ENCODE peak calls at places on chromosomes 1 and 21, in six cellular contexts. S is upper lobe of left lung, A is stomach, P is transverse colon, K is K562, Q is SK-N-SH. M is an unnamed sample.

GRCh38 chr21:36460866-36461265 is 19.1 kb downstream of the CLDN14 start:
- DNase-seq in S (no peak), A (no peak), P (no peak), K (no peak), Q (no peak), M (no peak)

GRCh38 chr1:232872738-232873137 is 67.5 kb downstream of the MAP10 start:
- DNase-seq in S (no peak), A (no peak), P (no peak), K (no peak), Q (peak; percentile 73), M (no peak)

GRCh38 chr1:94069649-94070285 is 51.2 kb downstream of the ABCA4 start:
- DNase-seq in S (no peak), A (no peak), P (no peak), K (no peak), Q (no peak), M (no peak)

GRCh38 chr1:51215169-51215568 is 20.9 kb upstream of the RNF11 start:
- DNase-seq in S (no peak), A (no peak), P (no peak), K (no peak), Q (no peak), M (no peak)

GRCh38 chr1:212287261-212287895 is 2.2 kb downstream of the PPP2R5A start:
- DNase-seq in S (no peak), A (no peak), P (no peak), K (no peak), Q (peak; percentile 16), M (no peak)

GRCh38 chr1:200414657-200415056 is 4.8 kb upstream of the ZNF281 start:
- DNase-seq in S (no peak), A (no peak), P (no peak), K (no peak), Q (no peak), M (no peak)

GRCh38 chr21:45987121-45987711 is 5.6 kb downstream of the COL6A1 start:
- DNase-seq in S (no peak), A (no peak), P (no peak), K (no peak), Q (no peak), M (peak; percentile 67)

GRCh38 chr1:248901578-248901977 is 4.5 kb upstream of the PGBD2 start:
- DNase-seq in S (no peak), A (no peak), P (no peak), K (no peak), Q (no peak), M (no peak)

GRCh38 chr1:109790735-109791494 is 27.2 kb upstream of the EPS8L3 start:
- DNase-seq in S (peak; percentile 76), A (peak; percentile 43), P (peak; percentile 60), K (peak; percentile 66), Q (no peak), M (peak; percentile 78)

GRCh38 chr1:117067528-117068370 is 7.6 kb downstream of the TTF2 start:
- DNase-seq in S (peak; percentile 53), A (peak; percentile 65), P (peak; percentile 51), K (peak; percentile 54), Q (peak; percentile 70), M (no peak)

GRCh38 chr1:152313970-152314369 is 11.1 kb downstream of the FLG start:
- DNase-seq in S (no peak), A (no peak), P (no peak), K (no peak), Q (no peak), M (no peak)

DNA sequence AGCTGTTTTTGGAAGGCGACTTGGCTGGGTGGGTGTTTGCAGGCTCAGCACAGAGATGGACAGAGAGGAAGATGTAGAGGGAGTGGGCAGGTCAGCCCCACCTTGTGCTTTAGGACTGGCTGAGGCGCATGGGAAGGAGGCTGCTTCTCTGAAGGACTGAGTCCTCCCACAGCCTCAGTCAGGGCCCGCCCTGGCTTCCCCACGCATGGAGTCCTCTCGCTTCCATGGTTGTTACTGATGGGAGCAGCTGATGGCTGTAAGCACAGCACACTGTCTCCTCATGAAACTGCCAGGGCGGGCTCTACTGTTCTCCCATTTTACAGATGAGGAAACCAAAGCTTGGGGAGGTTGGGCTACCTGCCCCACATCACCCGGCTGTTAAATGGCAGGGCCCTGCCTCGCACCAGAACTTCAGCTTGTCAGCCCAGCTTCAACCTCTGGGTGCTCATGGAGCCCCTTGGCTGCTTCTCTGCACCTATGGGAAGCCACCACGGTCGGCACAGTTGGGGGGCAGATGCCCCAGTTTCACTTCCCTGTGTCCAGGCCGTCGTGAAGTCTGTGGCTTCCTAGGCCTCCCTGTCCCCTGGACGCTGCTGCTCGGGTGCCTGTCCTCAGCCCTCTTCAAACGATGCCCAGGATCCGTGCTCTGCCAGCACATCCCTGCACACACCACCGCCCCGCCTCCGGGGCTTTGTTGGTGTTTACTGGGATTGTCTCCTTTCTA is 2.4 kb downstream of the TMEM201 start:
- DNase-seq in S (no peak), A (no peak), P (no peak), K (no peak), Q (no peak), M (no peak)
- TF ChIP-seq POLR2AphosphoS5 in S (no peak), A (no peak), P (no peak), K (no peak), Q (no peak), M (no peak)

GRCh38 chr1:5578690-5579089 is 413.5 kb downstream of the NPHP4 start:
- DNase-seq in S (no peak), A (peak; percentile 8), P (no peak), K (no peak), Q (no peak), M (no peak)

GRCh38 chr1:5577255-5578040 is 414.8 kb downstream of the NPHP4 start:
- DNase-seq in S (no peak), A (peak; percentile 17), P (no peak), K (no peak), Q (no peak), M (no peak)

GRCh38 chr1:5576111-5577065 is 415.8 kb downstream of the NPHP4 start:
- DNase-seq in S (no peak), A (peak; percentile 14), P (no peak), K (no peak), Q (no peak), M (no peak)

GRCh38 chr1:5580926-5581325 is 411.3 kb downstream of the NPHP4 start:
- DNase-seq in S (no peak), A (no peak), P (no peak), K (no peak), Q (no peak), M (no peak)

GRCh38 chr1:5579966-5580365 is 412.3 kb downstream of the NPHP4 start:
- DNase-seq in S (no peak), A (peak; percentile 3), P (no peak), K (no peak), Q (no peak), M (no peak)
- H3K4me3 ChIP-seq in S (no peak overlapping the region), A (no peak overlapping the region), P (no peak overlapping the region), K (no peak overlapping the region), Q (no peak overlapping the region), M (no peak overlapping the region)

DNA sequence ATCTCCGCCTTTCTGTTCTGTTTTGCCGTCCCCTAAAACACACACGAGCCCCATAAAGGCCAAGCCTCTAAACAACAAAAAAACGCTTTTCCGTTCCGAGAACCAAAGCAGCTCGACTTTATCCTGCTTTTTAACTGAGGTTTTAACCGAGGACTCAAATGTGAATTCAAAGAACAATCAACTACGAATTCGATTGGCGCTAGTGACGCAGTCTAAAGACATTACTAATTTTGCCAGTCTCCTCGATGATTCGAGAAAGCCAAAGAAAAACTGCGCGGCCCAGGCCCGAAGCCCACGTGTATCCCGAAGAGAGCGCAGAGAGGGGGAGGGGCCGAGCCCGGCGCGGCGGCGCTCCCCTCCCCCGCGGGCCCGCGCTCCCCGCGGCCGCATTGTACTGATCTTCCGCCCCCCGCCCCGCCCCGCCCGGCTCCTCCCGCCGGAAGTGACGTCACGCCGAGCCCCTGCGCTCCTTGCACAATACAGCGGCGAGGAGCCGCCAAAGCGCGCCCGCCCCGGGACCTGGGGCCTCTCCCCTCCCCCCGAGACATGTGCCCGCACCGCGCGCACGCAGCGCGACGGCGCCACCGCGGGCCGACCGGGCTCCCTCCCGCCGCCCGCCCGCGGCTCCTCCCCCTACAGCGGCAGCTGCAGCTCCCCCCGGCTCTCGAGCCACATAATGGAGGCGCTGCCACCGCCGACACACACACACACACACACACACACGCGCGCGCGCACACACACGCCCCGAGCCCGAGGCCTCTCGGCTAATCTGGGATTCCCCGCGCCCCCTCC is 1.4 kb downstream of the HNRNPU start:
- DNase-seq in S (peak; percentile 97), A (peak; percentile 98), P (peak; percentile 98), K (peak; percentile 89), Q (peak; percentile 96), M (peak; percentile 98)
- TF ChIP-seq EP300 in S (no peak), A (no peak), P (no peak), K (peak; percentile 51), Q (peak; percentile 26), M (no peak)

DNA sequence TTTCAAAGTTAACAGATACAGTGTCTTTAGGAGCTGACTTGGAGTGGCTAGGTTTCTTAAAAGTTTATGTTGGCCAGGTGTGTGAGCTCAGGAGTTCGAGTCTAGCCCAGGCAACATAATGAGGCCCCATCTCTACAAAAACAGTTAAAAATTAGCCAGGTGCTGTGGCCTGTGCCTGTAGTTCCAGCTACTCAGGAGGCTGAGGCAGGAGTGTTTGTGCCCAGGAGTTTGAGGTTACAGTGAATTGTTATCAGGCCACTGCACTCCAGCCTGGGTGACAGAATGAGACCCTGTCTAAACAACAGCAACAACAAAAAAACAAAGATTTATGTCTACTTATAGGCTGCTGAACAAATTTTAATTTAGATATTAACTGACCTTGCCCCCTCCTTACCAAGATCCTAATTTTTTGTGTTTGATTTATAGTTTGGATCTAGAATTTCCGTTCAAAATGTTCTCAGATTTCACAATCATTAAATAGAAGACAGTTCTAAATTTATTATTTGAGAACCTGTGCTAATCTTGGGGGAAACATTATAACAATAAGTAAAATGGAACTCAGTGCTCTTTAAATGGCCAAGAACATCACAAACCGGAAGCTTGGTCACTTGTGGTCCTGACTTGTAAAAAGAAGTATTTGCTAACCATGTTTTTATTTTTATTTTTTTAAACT is 67.8 kb downstream of the POU2F1 start:
- DNase-seq in S (no peak), A (no peak), P (no peak), K (no peak), Q (no peak), M (no peak)
- TF ChIP-seq POLR2AphosphoS5 in S (no peak), A (no peak), P (no peak), K (no peak), Q (no peak), M (no peak)